ENCODE peak calls at places on chromosomes 7 and 10, in nine cellular contexts. Q, S, F, G, A, C, D, I and N are unnamed samples.

GRCh38 chr10:103660364-103661197 is 167.1 kb downstream of the NEURL1 start:
- DNase-seq in F (peak; percentile 39), A (peak; percentile 67), D (peak; percentile 88), I (no peak), Q (peak; percentile 74), S (no peak), C (no peak), G (peak; percentile 48), N (peak; percentile 6)

GRCh38 chr7:121395494-121395960 is 581 bp downstream of the FAM3C start:
- DNase-seq in C (no peak), D (no peak), G (peak; percentile 42), I (peak; percentile 51), Q (peak; percentile 61), A (no peak), F (no peak), S (peak; percentile 51), N (peak; percentile 30)

GRCh38 chr10:98267069-98267893 is 713 bp downstream of the LOXL4 start:
- DNase-seq in D (no peak), S (no peak), Q (peak; percentile 68), A (no peak), C (no peak), I (no peak), G (no peak), F (no peak), N (no peak)

GRCh38 chr7:132131196-132131595 is 445.1 kb downstream of the PLXNA4 start:
- DNase-seq in F (no peak), S (no peak), C (no peak), I (no peak), D (no peak), G (no peak), A (no peak), Q (no peak), N (no peak)

GRCh38 chr7:66082083-66082482 is 6.5 kb downstream of the ASL start:
- DNase-seq in S (no peak), D (no peak), F (no peak), C (no peak), I (no peak), Q (no peak), A (no peak), G (no peak), N (no peak)

GRCh38 chr7:11252011-11252607 is 278.4 kb downstream of the PHF14 start:
- DNase-seq in F (no peak), D (no peak), S (no peak), I (no peak), Q (no peak), C (no peak), A (no peak), G (no peak), N (no peak)

GRCh38 chr10:124354411-124355382 is 64.0 kb downstream of the OAT start:
- DNase-seq in A (no peak), I (peak; percentile 33), D (peak; percentile 88), C (peak; percentile 63), S (peak; percentile 16), F (peak; percentile 61), G (peak; percentile 37), Q (peak; percentile 67), N (no peak)

GRCh38 chr10:122541541-122542002 is 19.0 kb upstream of the DMBT1 start:
- DNase-seq in A (no peak), C (no peak), I (no peak), G (no peak), D (no peak), Q (peak; percentile 50), F (no peak), S (no peak), N (no peak)

GRCh38 chr7:151408839-151409554 is 841 bp downstream of the WDR86 start:
- DNase-seq in D (peak; percentile 86), G (no peak), I (peak; percentile 49), C (no peak), F (no peak), Q (no peak), A (no peak), S (peak; percentile 77), N (peak; percentile 79)

GRCh38 chr7:81725496-81726117 is 44.2 kb downstream of the HGF start:
- DNase-seq in Q (peak; percentile 87), D (no peak), F (no peak), A (no peak), G (no peak), I (no peak), S (no peak), C (no peak), N (no peak)

GRCh38 chr10:33126742-33127141 is 168.7 kb upstream of the ITGB1 start:
- DNase-seq in D (no peak), F (no peak), Q (no peak), A (no peak), G (no peak), C (no peak), S (no peak), I (no peak), N (no peak)

GRCh38 chr7:98126311-98127142 is 19.9 kb downstream of the LMTK2 start:
- DNase-seq in Q (peak; percentile 25), A (no peak), S (no peak), I (no peak), C (no peak), F (no peak), G (no peak), D (no peak), N (no peak)
- H3K27me3 ChIP-seq in Q (no peaks in the 10 kb centered on the region), A (no peaks in the 10 kb centered on the region), S (no peaks in the 10 kb centered on the region), I (no peaks in the 10 kb centered on the region), C (no peaks in the 10 kb centered on the region), F (no peaks in the 10 kb centered on the region), G (no peaks in the 10 kb centered on the region), D (no peaks in the 10 kb centered on the region), N (no peaks in the 10 kb centered on the region)

DNA sequence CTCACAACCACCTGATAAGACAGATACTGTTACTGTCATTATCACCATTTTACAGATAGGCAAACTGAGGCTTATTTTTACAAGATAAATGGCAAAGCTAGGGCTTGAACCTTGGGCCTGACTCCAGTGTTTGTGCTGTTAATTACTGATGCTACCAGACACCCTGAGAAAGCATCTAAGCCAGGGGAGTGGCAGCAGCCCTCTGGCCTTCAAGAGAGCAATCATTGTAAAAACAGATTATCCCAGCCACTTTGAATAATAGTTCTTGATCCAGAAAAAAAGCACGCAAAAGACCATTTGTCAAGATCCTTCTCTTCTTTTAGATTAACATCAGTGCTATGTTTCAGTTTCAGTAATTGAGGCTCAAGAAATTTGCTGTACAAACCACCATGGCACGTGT is 109.5 kb downstream of the PLCE1 start:
- DNase-seq in F (no peak), G (no peak), C (no peak), Q (no peak), I (no peak), S (no peak), D (no peak), A (no peak), N (no peak)
- H3K27ac ChIP-seq in F (peak overlapping the region; percentile 52), G (no peak overlapping the region), C (no peak overlapping the region), Q (no peak overlapping the region), I (no peak overlapping the region), S (no peak overlapping the region), D (no peak overlapping the region), A (no peak overlapping the region), N (no peak overlapping the region)

GRCh38 chr7:8430643-8431042 is 2.8 kb upstream of the NXPH1 start:
- DNase-seq in F (no peak), C (no peak), Q (no peak), D (no peak), G (no peak), A (no peak), S (no peak), I (no peak), N (no peak)
- H3K27me3 ChIP-seq in F (peaks cover 98% of the 10 kb centered on the region), C (peaks cover 23% of the 10 kb centered on the region), Q (peaks cover 31% of the 10 kb centered on the region), D (no peaks in the 10 kb centered on the region), G (peaks cover 12% of the 10 kb centered on the region), A (peaks cover 25% of the 10 kb centered on the region), S (peaks cover 15% of the 10 kb centered on the region), I (peaks cover 52% of the 10 kb centered on the region), N (peaks cover 14% of the 10 kb centered on the region)

GRCh38 chr10:69446229-69446628 is 5.0 kb upstream of the TSPAN15 start:
- DNase-seq in G (no peak), F (no peak), I (no peak), S (no peak), Q (peak; percentile 32), D (no peak), A (no peak), C (no peak), N (no peak)
- H3K27ac ChIP-seq in G (peak overlapping the region; percentile 92), F (no peak overlapping the region), I (peak overlapping the region; percentile 41), S (no peak overlapping the region), Q (peak overlapping the region; percentile 69), D (no peak overlapping the region), A (no peak overlapping the region), C (no peak overlapping the region), N (no peak overlapping the region)

DNA sequence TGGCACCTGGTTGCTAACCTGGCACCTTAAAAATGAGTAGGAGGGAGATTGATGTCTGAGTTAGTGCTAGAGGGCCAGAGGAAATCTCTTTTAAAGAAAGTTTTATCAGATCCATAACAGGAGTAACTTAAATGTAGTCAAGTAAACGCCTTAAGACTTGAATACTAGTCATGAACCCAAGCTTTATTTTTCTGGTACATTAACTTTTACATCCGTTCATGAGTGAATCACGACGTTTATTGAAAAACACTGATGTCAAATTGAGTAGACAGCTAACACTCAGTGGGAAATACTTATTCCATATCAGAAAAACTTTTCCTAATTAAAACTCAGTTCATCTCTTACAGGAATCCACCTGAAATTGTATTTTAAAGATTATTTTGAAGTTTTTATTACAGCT is 6.9 kb upstream of the LAMB1 start:
- DNase-seq in G (no peak), F (no peak), A (no peak), I (no peak), Q (no peak), C (no peak), D (no peak), S (no peak), N (no peak)
- H3K27me3 ChIP-seq in G (no peaks in the 10 kb centered on the region), F (no peaks in the 10 kb centered on the region), A (no peaks in the 10 kb centered on the region), I (no peaks in the 10 kb centered on the region), Q (no peaks in the 10 kb centered on the region), C (no peaks in the 10 kb centered on the region), D (no peaks in the 10 kb centered on the region), S (no peaks in the 10 kb centered on the region), N (no peaks in the 10 kb centered on the region)

DNA sequence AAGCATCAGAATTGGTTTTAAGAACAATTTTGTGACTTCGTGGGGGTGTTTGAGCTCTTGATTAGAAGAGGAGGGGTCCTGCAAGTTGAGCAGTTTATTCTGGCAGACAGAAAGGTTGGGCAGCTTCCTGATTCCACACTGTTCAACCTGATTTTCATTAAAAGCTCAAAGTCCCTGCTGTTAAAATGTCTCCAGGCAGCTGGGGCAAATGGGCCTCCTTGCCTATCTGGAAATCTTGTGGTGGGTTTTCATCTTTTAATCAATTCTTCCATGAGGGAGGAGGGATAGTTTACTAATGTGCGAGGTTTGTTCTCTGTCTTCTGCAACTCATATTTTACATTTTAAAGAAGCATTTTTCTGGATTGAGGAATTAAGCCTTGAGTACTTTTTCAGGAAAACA is 276.7 kb downstream of the NXPH1 start:
- DNase-seq in F (no peak), I (no peak), Q (no peak), C (no peak), A (no peak), D (no peak), S (no peak), G (no peak), N (no peak)
- H3K27ac ChIP-seq in F (no peak overlapping the region), I (no peak overlapping the region), Q (no peak overlapping the region), C (no peak overlapping the region), A (no peak overlapping the region), D (no peak overlapping the region), S (no peak overlapping the region), G (no peak overlapping the region), N (no peak overlapping the region)